ENCODE peak calls at places on chromosomes 16 and 17, in five cellular contexts. C is fibroblast of lung, L is HCT116, Y is colonic mucosa, J is PC-9. D is an unnamed sample. For H3K4me1, the result is how much of the 10 kb centered on the place peaks cover.

GRCh38 chr17:73865825-73866224 is 221.6 kb upstream of the SDK2 start:
- DNase-seq in C (no peak), L (no peak), Y (no peak), J (no peak), D (no peak)

GRCh38 chr17:18225562-18226283 is at the start of gene LLGL1:
- DNase-seq in C (no peak), L (no peak), Y (no peak), J (no peak), D (no peak)

GRCh38 chr16:88792078-88792550 is 7.1 kb upstream of the PIEZO1 start:
- DNase-seq in C (no peak), L (no peak), Y (no peak), J (no peak), D (no peak)

GRCh38 chr17:46154151-46154816 is 38.9 kb downstream of the KANSL1 start:
- DNase-seq in C (no peak), L (no peak), Y (no peak), J (no peak), D (no peak)

GRCh38 chr16:11722468-11722808 is 20.2 kb downstream of the TXNDC11 start:
- DNase-seq in C (no peak), L (no peak), Y (no peak), J (no peak), D (no peak)

GRCh38 chr16:4696172-4696904 is 3.0 kb downstream of the NUDT16L1 start:
- DNase-seq in C (no peak), L (no peak), Y (peak), J (no peak), D (no peak)

GRCh38 chr16:73365010-73365409 is 317.1 kb upstream of the ZFHX3 start:
- DNase-seq in C (peak), L (no peak), Y (no peak), J (no peak), D (no peak)

GRCh38 chr17:38557395-38557794 is 48.4 kb downstream of the SRCIN1 start:
- DNase-seq in C (no peak), L (no peak), Y (no peak), J (no peak), D (no peak)

GRCh38 chr17:76166168-76166567 is 25.1 kb upstream of the FOXJ1 start:
- DNase-seq in C (peak), L (no peak), Y (no peak), J (no peak), D (no peak)

GRCh38 chr17:4152471-4152870 is 9.5 kb downstream of the CYB5D2 start:
- DNase-seq in C (no peak), L (no peak), Y (no peak), J (no peak), D (no peak)

GRCh38 chr16:24986512-24987303 is 28.5 kb downstream of the ARHGAP17 start:
- DNase-seq in C (peak), L (no peak), Y (no peak), J (peak), D (no peak)

GRCh38 chr17:76276069-76276431 is 10.9 kb downstream of the UBALD2 start:
- DNase-seq in C (no peak), L (no peak), Y (no peak), J (no peak), D (no peak)

GRCh38 chr17:2082003-2082862 is 27.3 kb downstream of the HIC1 start:
- DNase-seq in C (no peak), L (no peak), Y (no peak), J (no peak), D (no peak)

GRCh38 chr16:14018848-14019247 is 52.3 kb upstream of the MRTFB start:
- DNase-seq in C (no peak), L (no peak), Y (no peak), J (no peak), D (no peak)

GRCh38 chr16:81673432-81673831 is 105.7 kb upstream of the PLCG2 start:
- DNase-seq in C (no peak), L (no peak), Y (no peak), J (no peak), D (no peak)

GRCh38 chr16:81097230-81097629 is 1.0 kb upstream of the GCSH start:
- DNase-seq in C (no peak), L (no peak), Y (no peak), J (no peak), D (no peak)

GRCh38 chr17:77011173-77012011 is 129.4 kb upstream of the SEC14L1 start:
- DNase-seq in C (peak), L (peak), Y (peak), J (peak), D (no peak)

DNA sequence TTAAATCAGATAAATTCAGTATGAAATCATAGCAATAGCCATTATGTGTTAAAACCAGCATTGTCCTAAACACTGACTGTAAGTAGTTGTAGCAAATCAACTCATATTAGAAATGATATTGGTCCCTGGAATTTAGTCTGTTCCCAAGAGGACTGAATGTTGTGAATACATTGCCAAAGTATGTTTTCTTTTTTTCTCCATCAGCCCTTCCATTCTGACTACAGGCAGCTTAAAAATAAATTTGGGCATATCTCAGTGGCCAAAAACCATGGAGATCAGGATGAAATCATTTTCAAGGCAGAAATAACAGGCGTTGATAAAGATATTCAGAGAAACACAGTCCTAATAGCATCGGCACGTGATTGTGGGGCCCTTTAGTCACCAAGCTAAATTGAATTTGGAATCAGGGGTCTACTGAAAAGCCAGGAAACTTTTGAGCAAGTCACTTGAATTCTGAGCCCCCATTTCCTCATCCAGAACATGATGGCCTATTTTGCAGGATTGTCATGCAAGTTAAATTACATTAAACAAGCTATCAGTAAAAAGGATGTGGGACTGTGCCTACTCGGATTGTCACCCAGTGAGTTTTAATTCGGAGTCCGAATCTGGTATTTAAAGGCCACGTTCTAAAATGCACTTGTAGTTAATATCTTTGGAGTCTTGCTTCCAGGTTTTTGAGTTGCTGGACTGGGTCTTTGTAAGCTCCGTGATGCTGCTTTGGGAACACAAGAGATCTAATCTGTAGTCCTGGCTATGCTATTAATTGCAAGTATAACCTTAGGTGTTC is 17.0 kb downstream of the HLF start:
- DNase-seq in C (no peak), L (no peak), Y (no peak), J (no peak), D (no peak)
- H3K4me3 ChIP-seq in C (no peak), L (no peak), Y (no peak), J (no peak), D (no peak)

GRCh38 chr17:19656336-19656735 is 7.8 kb downstream of the ALDH3A2 start:
- DNase-seq in C (no peak), L (no peak), Y (no peak), J (no peak), D (no peak)
- H3K4me1 ChIP-seq in C (under half), L (under half), Y (under half), J (half or more), D (under half)

DNA sequence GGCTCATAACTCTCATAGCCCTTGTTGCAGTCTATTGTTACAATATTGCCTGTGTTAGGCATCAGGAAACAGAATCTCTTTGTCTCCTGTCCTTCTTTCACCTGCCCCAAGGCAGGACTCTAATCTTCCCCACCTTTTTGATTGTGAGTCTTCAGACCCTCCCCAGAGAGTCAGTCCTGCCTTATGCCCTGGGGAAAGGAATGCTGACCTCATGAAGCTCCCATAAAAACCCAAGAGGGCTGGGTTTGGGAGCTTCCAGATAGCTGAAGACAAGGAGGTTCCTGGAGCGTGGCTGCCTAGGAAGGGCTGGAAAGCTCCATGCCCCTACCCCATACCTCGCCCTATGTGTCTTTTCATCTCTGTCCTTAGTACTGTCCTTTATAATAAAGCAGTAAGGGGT is 688.8 kb downstream of the WWOX start:
- DNase-seq in C (no peak), L (no peak), Y (no peak), J (no peak), D (no peak)
- H3K4me3 ChIP-seq in C (no peak), L (no peak), Y (no peak), J (no peak), D (no peak)

DNA sequence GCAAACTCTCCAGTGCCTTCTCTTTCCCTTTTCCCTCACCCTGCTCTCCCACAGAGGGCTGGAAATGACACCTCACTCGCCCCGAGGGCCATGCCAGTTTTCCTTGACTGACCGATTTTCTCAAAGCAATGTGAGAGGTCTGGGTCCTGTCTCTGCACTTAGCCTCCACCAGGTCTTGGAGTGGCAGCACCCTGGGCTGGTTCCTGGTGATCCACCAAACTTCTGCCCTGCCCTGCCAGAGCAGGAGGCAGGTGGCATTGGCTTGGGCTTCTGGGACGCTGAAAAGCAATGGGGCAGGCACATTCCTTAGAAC is 97.5 kb downstream of the RAB11FIP4 start:
- DNase-seq in C (no peak), L (no peak), Y (no peak), J (peak), D (no peak)
- H3K4me1 ChIP-seq in C (under half), L (under half), Y (under half), J (under half), D (under half)

DNA sequence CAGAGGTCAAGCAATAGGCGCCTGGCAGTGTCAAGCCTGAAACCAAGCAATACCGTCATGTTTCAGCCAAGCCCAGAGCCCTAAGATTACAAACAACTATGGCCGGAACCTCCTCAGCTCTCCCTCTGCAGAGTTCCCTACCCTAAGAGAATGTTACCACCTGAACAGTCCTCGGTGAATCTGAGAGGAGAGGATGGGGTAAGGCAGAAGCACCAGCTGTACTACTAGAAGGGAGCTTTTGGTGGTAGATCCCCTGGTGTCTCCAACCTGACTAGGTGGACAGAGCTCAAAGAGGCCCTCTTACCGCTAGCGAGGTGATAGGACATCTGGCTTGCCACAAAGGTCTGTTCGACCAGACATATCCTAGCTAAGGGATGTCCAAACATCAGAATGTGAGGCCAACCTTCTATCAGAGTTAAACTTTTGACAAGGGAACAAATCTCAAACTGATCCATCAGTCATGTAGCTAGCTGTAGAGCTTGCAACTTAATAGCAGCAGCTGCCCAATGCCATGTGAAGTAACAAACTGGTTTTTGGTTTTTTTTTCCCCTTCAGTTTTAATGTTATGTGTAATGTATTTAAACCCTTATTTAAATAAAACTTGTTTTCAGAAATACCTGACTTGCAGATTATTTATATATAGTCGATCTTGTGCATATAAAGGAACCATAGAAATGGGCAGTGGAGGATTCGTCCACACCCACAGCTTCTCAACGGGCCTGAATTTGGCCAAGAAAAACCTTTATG is 2.5 kb downstream of the EIF1 start:
- DNase-seq in C (no peak), L (no peak), Y (no peak), J (no peak), D (no peak)
- H3K4me3 ChIP-seq in C (peak), L (no peak), Y (no peak), J (peak), D (no peak)

DNA sequence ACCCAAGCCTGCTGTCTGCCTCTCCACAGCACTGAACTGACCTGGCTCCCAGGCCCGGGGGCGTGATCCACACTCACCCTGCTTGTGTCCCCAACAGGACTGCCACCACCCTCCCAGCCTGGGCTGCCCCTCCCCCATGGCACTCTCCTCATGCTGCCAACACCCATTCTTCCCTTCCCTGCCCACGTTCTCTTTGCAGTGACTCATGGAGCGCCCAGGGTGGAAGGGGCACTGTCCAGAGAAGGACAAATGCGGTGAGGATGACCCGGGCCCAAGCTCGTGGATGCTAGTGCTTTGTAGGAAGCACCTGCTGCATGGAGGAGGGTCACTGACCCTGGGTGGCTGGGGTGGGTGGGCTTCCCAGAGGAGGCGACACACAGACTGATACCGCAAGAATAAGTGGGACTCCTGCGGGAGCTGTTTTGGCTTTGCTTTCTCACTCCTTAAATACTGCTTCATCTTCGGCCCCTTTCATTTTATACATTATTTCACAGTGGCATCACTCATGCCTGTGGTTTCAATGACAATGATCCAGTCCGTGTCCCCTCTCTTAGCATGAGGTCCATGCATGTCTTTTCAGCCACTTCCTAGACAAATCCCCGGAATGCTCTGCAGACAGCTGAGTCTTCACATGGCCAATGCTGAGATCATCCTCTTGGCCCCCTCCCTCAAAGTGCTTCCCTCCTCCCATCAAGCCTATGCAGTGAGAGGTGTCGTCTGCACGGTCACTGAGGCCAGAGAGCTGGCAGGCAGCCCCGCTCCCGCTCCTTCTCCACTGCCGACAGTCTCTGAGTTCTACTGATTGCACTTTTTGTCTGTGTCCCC is 17.6 kb downstream of the CDK5R1 start:
- DNase-seq in C (no peak), L (no peak), Y (no peak), J (peak), D (no peak)
- H3K4me1 ChIP-seq in C (under half), L (under half), Y (under half), J (under half), D (under half)

GRCh38 chr16:325375-326155 is 27.0 kb downstream of the AXIN1 start:
- DNase-seq in C (no peak), L (no peak), Y (no peak), J (no peak), D (no peak)
- H3K4me3 ChIP-seq in C (no peak), L (no peak), Y (no peak), J (no peak), D (peak)

DNA sequence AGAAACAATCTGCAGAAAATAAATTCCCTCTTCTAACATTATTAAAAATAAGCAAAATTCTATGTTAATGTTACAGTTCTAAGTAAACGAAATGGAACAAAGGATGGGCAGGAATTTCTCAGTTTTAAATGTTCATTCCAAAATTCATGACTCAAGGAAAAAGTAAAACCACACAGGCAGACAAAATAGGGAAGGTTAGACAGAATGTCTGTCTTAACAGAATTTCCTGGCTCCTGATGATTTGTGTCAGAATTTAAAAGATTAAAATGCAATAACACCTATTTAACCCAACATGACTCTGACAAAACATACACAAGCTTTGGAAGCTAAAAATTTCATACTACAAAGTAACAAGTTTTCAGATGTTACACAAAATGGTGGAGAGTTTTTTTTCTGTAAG is 42.8 kb downstream of the SPOP start:
- DNase-seq in C (no peak), L (no peak), Y (no peak), J (no peak), D (no peak)
- H3K4me1 ChIP-seq in C (under half), L (under half), Y (under half), J (under half), D (under half)